ENCODE peak calls at places on chromosomes 7 and 10, in seven cellular contexts. One of them, this sample, is unnamed.

GRCh38 chr10:29381230-29381563 is 92.3 kb downstream of the LYZL1 start:
- DNase-seq in thyroid gland: no peak
- DNase-seq in sigmoid colon: no peak
- DNase-seq in endothelial cell: no peak
- DNase-seq in fibroblast of lung: peak; percentile 25
- DNase-seq in progenitor cell of endocrine pancreas: no peak
- DNase-seq in uterus: no peak
- DNase-seq in this sample: no peak

GRCh38 chr10:681670-682318 is 7.7 kb downstream of the DIP2C start:
- DNase-seq in fibroblast of lung: peak; percentile 52
- DNase-seq in uterus: no peak
- DNase-seq in thyroid gland: no peak
- DNase-seq in endothelial cell: no peak
- DNase-seq in progenitor cell of endocrine pancreas: no peak
- DNase-seq in sigmoid colon: no peak
- DNase-seq in this sample: no peak

GRCh38 chr10:118238573-118239240 is 103.4 kb downstream of the FAM204A start:
- DNase-seq in fibroblast of lung: peak; percentile 12
- DNase-seq in sigmoid colon: no peak
- DNase-seq in thyroid gland: no peak
- DNase-seq in progenitor cell of endocrine pancreas: no peak
- DNase-seq in uterus: peak; percentile 49
- DNase-seq in endothelial cell: no peak
- DNase-seq in this sample: no peak

GRCh38 chr10:29136401-29136800 is 152.5 kb upstream of the LYZL1 start:
- DNase-seq in endothelial cell: no peak
- DNase-seq in thyroid gland: no peak
- DNase-seq in sigmoid colon: no peak
- DNase-seq in fibroblast of lung: peak; percentile 31
- DNase-seq in uterus: no peak
- DNase-seq in progenitor cell of endocrine pancreas: no peak
- DNase-seq in this sample: no peak

GRCh38 chr7:143216151-143216550 is 5.7 kb upstream of the TAS2R40 start:
- DNase-seq in fibroblast of lung: peak; percentile 85
- DNase-seq in uterus: no peak
- DNase-seq in endothelial cell: no peak
- DNase-seq in sigmoid colon: no peak
- DNase-seq in progenitor cell of endocrine pancreas: no peak
- DNase-seq in thyroid gland: no peak
- DNase-seq in this sample: no peak

GRCh38 chr7:158031820-158032424 is 555.7 kb downstream of the PTPRN2 start:
- DNase-seq in uterus: no peak
- DNase-seq in endothelial cell: no peak
- DNase-seq in fibroblast of lung: no peak
- DNase-seq in sigmoid colon: peak; percentile 35
- DNase-seq in thyroid gland: no peak
- DNase-seq in progenitor cell of endocrine pancreas: no peak
- DNase-seq in this sample: no peak

GRCh38 chr10:80552151-80552646 is 14.5 kb downstream of the SH2D4B start:
- DNase-seq in progenitor cell of endocrine pancreas: no peak
- DNase-seq in sigmoid colon: peak; percentile 68
- DNase-seq in uterus: no peak
- DNase-seq in fibroblast of lung: no peak
- DNase-seq in endothelial cell: no peak
- DNase-seq in thyroid gland: peak; percentile 79
- DNase-seq in this sample: no peak

GRCh38 chr7:47714669-47715607 is 133.0 kb upstream of the TNS3 start:
- DNase-seq in sigmoid colon: no peak
- DNase-seq in progenitor cell of endocrine pancreas: no peak
- DNase-seq in uterus: no peak
- DNase-seq in fibroblast of lung: no peak
- DNase-seq in endothelial cell: no peak
- DNase-seq in thyroid gland: no peak
- DNase-seq in this sample: no peak

GRCh38 chr10:121860810-121861209 is 67.0 kb downstream of the ATE1 start:
- DNase-seq in uterus: no peak
- DNase-seq in sigmoid colon: no peak
- DNase-seq in fibroblast of lung: no peak
- DNase-seq in progenitor cell of endocrine pancreas: no peak
- DNase-seq in endothelial cell: no peak
- DNase-seq in thyroid gland: no peak
- DNase-seq in this sample: no peak

GRCh38 chr10:99673492-99673891 is 14.2 kb downstream of the ENTPD7 start:
- DNase-seq in thyroid gland: no peak
- DNase-seq in fibroblast of lung: no peak
- DNase-seq in uterus: no peak
- DNase-seq in sigmoid colon: no peak
- DNase-seq in endothelial cell: no peak
- DNase-seq in progenitor cell of endocrine pancreas: no peak
- DNase-seq in this sample: no peak

GRCh38 chr10:6179078-6179477 is 23.7 kb upstream of the PFKFB3 start:
- DNase-seq in endothelial cell: no peak
- DNase-seq in sigmoid colon: no peak
- DNase-seq in fibroblast of lung: no peak
- DNase-seq in uterus: no peak
- DNase-seq in progenitor cell of endocrine pancreas: no peak
- DNase-seq in thyroid gland: no peak
- DNase-seq in this sample: no peak

GRCh38 chr10:50322075-50322474 is 70.8 kb upstream of the ASAH2 start:
- DNase-seq in sigmoid colon: no peak
- DNase-seq in fibroblast of lung: peak; percentile 76
- DNase-seq in thyroid gland: no peak
- DNase-seq in progenitor cell of endocrine pancreas: no peak
- DNase-seq in uterus: no peak
- DNase-seq in endothelial cell: no peak
- DNase-seq in this sample: no peak

GRCh38 chr10:12720217-12720981 is 281.1 kb downstream of the CCDC3 start:
- DNase-seq in thyroid gland: peak; percentile 96
- DNase-seq in progenitor cell of endocrine pancreas: no peak
- DNase-seq in sigmoid colon: peak; percentile 84
- DNase-seq in uterus: peak; percentile 61
- DNase-seq in endothelial cell: no peak
- DNase-seq in fibroblast of lung: peak; percentile 99
- DNase-seq in this sample: no peak

GRCh38 chr7:1244701-1245526 is 12.2 kb downstream of the UNCX start:
- DNase-seq in sigmoid colon: no peak
- DNase-seq in fibroblast of lung: no peak
- DNase-seq in thyroid gland: no peak
- DNase-seq in endothelial cell: no peak
- DNase-seq in progenitor cell of endocrine pancreas: no peak
- DNase-seq in uterus: no peak
- DNase-seq in this sample: no peak

GRCh38 chr10:77844713-77845454 is 81.7 kb downstream of the DLG5 start:
- DNase-seq in thyroid gland: peak; percentile 90
- DNase-seq in uterus: no peak
- DNase-seq in fibroblast of lung: peak; percentile 91
- DNase-seq in sigmoid colon: no peak
- DNase-seq in endothelial cell: peak; percentile 26
- DNase-seq in progenitor cell of endocrine pancreas: no peak
- DNase-seq in this sample: no peak

GRCh38 chr7:149466364-149466763 is 5.5 kb upstream of the ZNF777 start:
- DNase-seq in sigmoid colon: no peak
- DNase-seq in endothelial cell: no peak
- DNase-seq in thyroid gland: no peak
- DNase-seq in progenitor cell of endocrine pancreas: no peak
- DNase-seq in uterus: no peak
- DNase-seq in fibroblast of lung: no peak
- DNase-seq in this sample: no peak

GRCh38 chr7:127252736-127253288 is at the start of gene GRM8:
- DNase-seq in fibroblast of lung: peak; percentile 53
- DNase-seq in sigmoid colon: peak; percentile 72
- DNase-seq in progenitor cell of endocrine pancreas: peak; percentile 45
- DNase-seq in uterus: peak; percentile 46
- DNase-seq in endothelial cell: peak; percentile 50
- DNase-seq in thyroid gland: peak; percentile 73
- DNase-seq in this sample: no peak

GRCh38 chr10:102721954-102722353 is 7.5 kb downstream of the SFXN2 start:
- DNase-seq in endothelial cell: no peak
- DNase-seq in sigmoid colon: no peak
- DNase-seq in fibroblast of lung: no peak
- DNase-seq in uterus: no peak
- DNase-seq in thyroid gland: no peak
- DNase-seq in progenitor cell of endocrine pancreas: no peak
- DNase-seq in this sample: no peak

GRCh38 chr10:7523656-7524055 is 112.8 kb upstream of the SFMBT2 start:
- DNase-seq in fibroblast of lung: no peak
- DNase-seq in endothelial cell: no peak
- DNase-seq in uterus: no peak
- DNase-seq in sigmoid colon: no peak
- DNase-seq in thyroid gland: no peak
- DNase-seq in progenitor cell of endocrine pancreas: no peak
- DNase-seq in this sample: no peak

GRCh38 chr7:111711426-111712065 is 149.3 kb upstream of the IMMP2L start:
- DNase-seq in sigmoid colon: no peak
- DNase-seq in fibroblast of lung: no peak
- DNase-seq in uterus: no peak
- DNase-seq in endothelial cell: no peak
- DNase-seq in thyroid gland: peak; percentile 37
- DNase-seq in progenitor cell of endocrine pancreas: no peak
- DNase-seq in this sample: no peak

GRCh38 chr7:156017431-156017830 is 205.2 kb upstream of the SHH start:
- DNase-seq in uterus: no peak
- DNase-seq in endothelial cell: no peak
- DNase-seq in fibroblast of lung: no peak
- DNase-seq in progenitor cell of endocrine pancreas: no peak
- DNase-seq in sigmoid colon: no peak
- DNase-seq in thyroid gland: no peak
- DNase-seq in this sample: no peak

GRCh38 chr7:3117488-3118228 is 74.0 kb upstream of the CARD11 start:
- DNase-seq in uterus: no peak
- DNase-seq in fibroblast of lung: no peak
- DNase-seq in thyroid gland: no peak
- DNase-seq in progenitor cell of endocrine pancreas: no peak
- DNase-seq in sigmoid colon: no peak
- DNase-seq in endothelial cell: no peak
- DNase-seq in this sample: no peak

GRCh38 chr10:103637855-103638561 is 144.5 kb downstream of the NEURL1 start:
- DNase-seq in sigmoid colon: peak; percentile 94
- DNase-seq in fibroblast of lung: peak; percentile 96
- DNase-seq in endothelial cell: no peak
- DNase-seq in progenitor cell of endocrine pancreas: no peak
- DNase-seq in thyroid gland: peak; percentile 98
- DNase-seq in uterus: peak; percentile 93
- DNase-seq in this sample: no peak

GRCh38 chr7:41312235-41312634 is 390.7 kb downstream of the INHBA start:
- DNase-seq in uterus: no peak
- DNase-seq in progenitor cell of endocrine pancreas: no peak
- DNase-seq in fibroblast of lung: no peak
- DNase-seq in endothelial cell: no peak
- DNase-seq in sigmoid colon: no peak
- DNase-seq in thyroid gland: no peak
- DNase-seq in this sample: no peak

GRCh38 chr7:41316410-41316809 is 386.5 kb downstream of the INHBA start:
- DNase-seq in sigmoid colon: no peak
- DNase-seq in fibroblast of lung: peak; percentile 30
- DNase-seq in progenitor cell of endocrine pancreas: no peak
- DNase-seq in endothelial cell: no peak
- DNase-seq in uterus: no peak
- DNase-seq in thyroid gland: no peak
- DNase-seq in this sample: no peak

GRCh38 chr7:41319601-41320000 is 383.3 kb downstream of the INHBA start:
- DNase-seq in fibroblast of lung: no peak
- DNase-seq in sigmoid colon: no peak
- DNase-seq in thyroid gland: no peak
- DNase-seq in endothelial cell: no peak
- DNase-seq in uterus: no peak
- DNase-seq in progenitor cell of endocrine pancreas: no peak
- DNase-seq in this sample: no peak

GRCh38 chr7:41313171-41313570 is 389.7 kb downstream of the INHBA start:
- DNase-seq in uterus: no peak
- DNase-seq in thyroid gland: no peak
- DNase-seq in endothelial cell: no peak
- DNase-seq in progenitor cell of endocrine pancreas: no peak
- DNase-seq in sigmoid colon: no peak
- DNase-seq in fibroblast of lung: no peak
- DNase-seq in this sample: no peak

GRCh38 chr7:41315764-41316163 is 387.1 kb downstream of the INHBA start:
- DNase-seq in fibroblast of lung: no peak
- DNase-seq in endothelial cell: peak; percentile 26
- DNase-seq in progenitor cell of endocrine pancreas: no peak
- DNase-seq in uterus: no peak
- DNase-seq in sigmoid colon: no peak
- DNase-seq in thyroid gland: no peak
- DNase-seq in this sample: no peak
- TF ChIP-seq CTCF in fibroblast of lung: peak; percentile 16
- TF ChIP-seq CTCF in endothelial cell: no peak
- TF ChIP-seq CTCF in progenitor cell of endocrine pancreas: no peak
- TF ChIP-seq CTCF in uterus: no peak
- TF ChIP-seq CTCF in sigmoid colon: no peak
- TF ChIP-seq CTCF in thyroid gland: no peak
- TF ChIP-seq CTCF in this sample: no peak

GRCh38 chr7:78472519-78472918 is 673.9 kb downstream of the PHTF2 start:
- DNase-seq in fibroblast of lung: peak; percentile 66
- DNase-seq in thyroid gland: no peak
- DNase-seq in sigmoid colon: no peak
- DNase-seq in progenitor cell of endocrine pancreas: no peak
- DNase-seq in endothelial cell: no peak
- DNase-seq in uterus: no peak
- DNase-seq in this sample: no peak
- TF ChIP-seq CTCF in fibroblast of lung: no peak
- TF ChIP-seq CTCF in thyroid gland: no peak
- TF ChIP-seq CTCF in sigmoid colon: no peak
- TF ChIP-seq CTCF in progenitor cell of endocrine pancreas: no peak
- TF ChIP-seq CTCF in endothelial cell: no peak
- TF ChIP-seq CTCF in uterus: no peak
- TF ChIP-seq CTCF in this sample: no peak

DNA sequence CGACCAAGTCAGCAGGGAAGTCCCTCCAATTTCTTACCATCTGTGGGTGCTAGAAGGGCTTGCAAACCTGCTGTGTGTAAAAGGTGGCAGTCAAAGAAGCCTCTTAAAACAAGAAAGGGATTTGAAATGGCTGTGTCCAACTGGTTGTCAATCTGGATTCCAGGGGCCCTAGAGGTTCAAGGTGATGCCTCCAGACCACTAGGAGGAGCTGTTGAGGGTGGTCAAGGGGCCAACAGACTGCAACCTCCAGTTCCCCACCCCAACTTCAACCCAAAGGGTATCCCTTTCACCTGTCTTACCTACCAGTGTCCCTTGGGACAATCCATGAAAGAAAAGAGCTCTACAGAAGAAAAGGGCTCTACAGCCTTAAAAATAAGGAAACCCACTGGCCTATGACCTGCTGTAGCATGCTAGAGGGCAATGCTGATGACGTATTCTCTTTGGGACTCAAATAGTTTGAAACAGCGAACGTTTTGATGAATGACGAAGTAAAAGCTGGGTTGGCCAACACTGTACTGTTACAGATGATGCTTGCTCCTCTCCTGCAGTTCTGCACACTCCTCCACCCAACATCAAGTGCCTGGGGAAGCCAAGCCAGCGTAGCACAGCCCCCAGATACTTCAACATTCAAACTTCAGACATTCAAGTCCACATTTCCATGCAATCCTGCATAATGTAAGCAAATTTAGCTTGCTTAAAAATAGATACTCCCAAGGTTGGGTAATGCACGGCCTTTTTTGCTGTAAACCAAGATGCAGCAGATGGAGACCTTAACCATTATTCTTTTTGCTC is 46.0 kb upstream of the WDR11 start:
- DNase-seq in thyroid gland: no peak
- DNase-seq in fibroblast of lung: no peak
- DNase-seq in progenitor cell of endocrine pancreas: no peak
- DNase-seq in endothelial cell: no peak
- DNase-seq in sigmoid colon: no peak
- DNase-seq in uterus: no peak
- DNase-seq in this sample: no peak
- TF ChIP-seq CTCF in thyroid gland: no peak
- TF ChIP-seq CTCF in fibroblast of lung: no peak
- TF ChIP-seq CTCF in progenitor cell of endocrine pancreas: peak; percentile 11
- TF ChIP-seq CTCF in endothelial cell: no peak
- TF ChIP-seq CTCF in sigmoid colon: no peak
- TF ChIP-seq CTCF in uterus: no peak
- TF ChIP-seq CTCF in this sample: no peak

GRCh38 chr7:96621932-96622331 is 87.7 kb downstream of the SEM1 start:
- DNase-seq in endothelial cell: no peak
- DNase-seq in fibroblast of lung: no peak
- DNase-seq in sigmoid colon: no peak
- DNase-seq in thyroid gland: no peak
- DNase-seq in uterus: no peak
- DNase-seq in progenitor cell of endocrine pancreas: no peak
- DNase-seq in this sample: no peak
- TF ChIP-seq CTCF in endothelial cell: no peak
- TF ChIP-seq CTCF in fibroblast of lung: no peak
- TF ChIP-seq CTCF in sigmoid colon: no peak
- TF ChIP-seq CTCF in thyroid gland: no peak
- TF ChIP-seq CTCF in uterus: no peak
- TF ChIP-seq CTCF in progenitor cell of endocrine pancreas: no peak
- TF ChIP-seq CTCF in this sample: no peak

This sample was measured in CD14-positive monocyte.